ENCODE peak calls at places on chromosomes 6 and 20, in eight cellular contexts. N is HFFc6; A is AG08395; O is psoas muscle; X is cardiac fibroblast; R is activated CD4-positive, CD25-positive, alpha-beta regulatory T cell; S is MCF 10A; M is astrocyte of the spinal cord. Z is an unnamed sample.

GRCh38 chr6:156828280-156828703 is 51.1 kb downstream of the ARID1B start:
- DNase-seq in N (peak; percentile 91), A (peak; percentile 87), O (peak; percentile 55), X (peak; percentile 64), R (no peak), S (peak; percentile 93), M (peak; percentile 87), Z (peak; percentile 57)

GRCh38 chr6:13814938-13815575 is 700 bp upstream of the MCUR1 start:
- DNase-seq in N (no peak), A (peak; percentile 6), O (no peak), X (no peak), R (no peak), S (peak; percentile 29), M (peak; percentile 9), Z (no peak)

GRCh38 chr6:5582758-5583157 is 321.4 kb downstream of the FARS2 start:
- DNase-seq in N (no peak), A (no peak), O (no peak), X (peak; percentile 7), R (no peak), S (no peak), M (no peak), Z (no peak)

GRCh38 chr20:53751394-53752368 is 158.0 kb upstream of the ZNF217 start:
- DNase-seq in N (no peak), A (no peak), O (no peak), X (no peak), R (no peak), S (no peak), M (no peak), Z (no peak)

GRCh38 chr6:29797120-29797519 is 30.5 kb upstream of the HLA-G start:
- DNase-seq in N (peak; percentile 91), A (peak; percentile 45), O (no peak), X (peak; percentile 61), R (no peak), S (peak; percentile 68), M (no peak), Z (peak; percentile 90)

GRCh38 chr6:29521006-29521680 is 33.4 kb upstream of the MAS1L start:
- DNase-seq in N (no peak), A (no peak), O (no peak), X (no peak), R (no peak), S (no peak), M (no peak), Z (no peak)

GRCh38 chr6:17962436-17963031 is 24.9 kb downstream of the KIF13A start:
- DNase-seq in N (peak; percentile 97), A (peak; percentile 98), O (peak; percentile 66), X (peak; percentile 93), R (no peak), S (peak; percentile 49), M (peak; percentile 95), Z (peak; percentile 26)

GRCh38 chr20:34965051-34965450 is 9.4 kb downstream of the MYH7B start:
- DNase-seq in N (no peak), A (no peak), O (no peak), X (no peak), R (no peak), S (no peak), M (no peak), Z (no peak)

GRCh38 chr6:145028144-145028818 is 707.0 kb downstream of the EPM2A start:
- DNase-seq in N (peak; percentile 44), A (peak; percentile 55), O (no peak), X (peak; percentile 40), R (no peak), S (peak; percentile 60), M (peak; percentile 51), Z (peak; percentile 71)

GRCh38 chr6:126204598-126204997 is 135.3 kb upstream of the CENPW start:
- DNase-seq in N (no peak), A (no peak), O (no peak), X (no peak), R (no peak), S (peak; percentile 7), M (no peak), Z (no peak)

GRCh38 chr6:50925548-50925947 is 106.9 kb downstream of the TFAP2B start:
- DNase-seq in N (no peak), A (no peak), O (no peak), X (no peak), R (no peak), S (no peak), M (no peak), Z (no peak)